ENCODE peak calls at places on chromosomes 7 and 10, in seven cellular contexts. R is SK-N-SH, X is PC-3, F is HCT116, L is MM.1S, S is GM23248, H is OCI-LY7. O is an unnamed sample.

GRCh38 chr10:47099445-47099844 is 188.2 kb downstream of the PTPN20 start:
- DNase-seq in F (no peak), X (no peak), R (no peak), L (no peak), S (no peak), H (no peak), O (no peak)

GRCh38 chr10:114320249-114321116 is 81.4 kb downstream of the VWA2 start:
- DNase-seq in H (no peak), R (no peak), X (peak; percentile 92), L (no peak), F (peak; percentile 100), S (no peak), O (no peak)

GRCh38 chr7:100483101-100483727 is 513 bp upstream of the NYAP1 start:
- DNase-seq in R (peak; percentile 99), H (peak; percentile 83), F (no peak), L (peak; percentile 54), X (peak; percentile 48), S (peak; percentile 70), O (peak; percentile 87)

GRCh38 chr7:115135769-115136410 is 214.0 kb downstream of the MDFIC start:
- DNase-seq in S (no peak), H (no peak), L (peak; percentile 77), F (no peak), R (no peak), X (peak; percentile 80), O (peak; percentile 22)

GRCh38 chr10:93220315-93221170 is 146.8 kb downstream of the CYP26A1 start:
- DNase-seq in H (no peak), X (no peak), S (no peak), L (no peak), F (no peak), R (peak; percentile 19), O (no peak)

GRCh38 chr10:84097787-84098353 is 41.4 kb upstream of the GHITM start:
- DNase-seq in X (peak; percentile 19), H (peak; percentile 10), L (peak; percentile 19), S (peak; percentile 49), F (no peak), R (peak; percentile 18), O (peak; percentile 63)

GRCh38 chr7:1617957-1618356 is 48.1 kb upstream of the PSMG3 start:
- DNase-seq in L (no peak), R (no peak), X (no peak), S (no peak), F (no peak), H (no peak), O (no peak)

GRCh38 chr10:63738410-63738809 is 217.2 kb downstream of the REEP3 start:
- DNase-seq in L (no peak), R (no peak), S (peak; percentile 79), F (peak; percentile 27), H (no peak), X (peak; percentile 42), O (no peak)

GRCh38 chr7:37083311-37084096 is 359.2 kb upstream of the AOAH start:
- DNase-seq in R (no peak), L (no peak), H (no peak), F (no peak), S (peak; percentile 37), X (no peak), O (no peak)

GRCh38 chr10:18157909-18158308 is 17.7 kb downstream of the CACNB2 start:
- DNase-seq in S (peak; percentile 84), L (no peak), F (no peak), R (no peak), X (peak; percentile 50), H (no peak), O (no peak)

GRCh38 chr7:66013938-66014337 is 31.9 kb upstream of the GUSB start:
- DNase-seq in S (peak; percentile 67), H (peak; percentile 27), X (peak; percentile 35), F (peak; percentile 26), R (peak; percentile 49), L (no peak), O (peak; percentile 46)

GRCh38 chr10:24974978-24975377 is 22.6 kb upstream of the PRTFDC1 start:
- DNase-seq in H (no peak), F (no peak), L (no peak), S (peak; percentile 90), X (no peak), R (no peak), O (peak; percentile 13)

GRCh38 chr7:41576176-41576575 is 126.7 kb downstream of the INHBA start:
- DNase-seq in S (peak; percentile 31), X (peak; percentile 56), H (no peak), R (no peak), F (no peak), L (no peak), O (no peak)

GRCh38 chr10:21482821-21483220 is 42.7 kb downstream of the SKIDA1 start:
- DNase-seq in H (no peak), R (no peak), L (no peak), S (no peak), F (no peak), X (no peak), O (no peak)

DNA sequence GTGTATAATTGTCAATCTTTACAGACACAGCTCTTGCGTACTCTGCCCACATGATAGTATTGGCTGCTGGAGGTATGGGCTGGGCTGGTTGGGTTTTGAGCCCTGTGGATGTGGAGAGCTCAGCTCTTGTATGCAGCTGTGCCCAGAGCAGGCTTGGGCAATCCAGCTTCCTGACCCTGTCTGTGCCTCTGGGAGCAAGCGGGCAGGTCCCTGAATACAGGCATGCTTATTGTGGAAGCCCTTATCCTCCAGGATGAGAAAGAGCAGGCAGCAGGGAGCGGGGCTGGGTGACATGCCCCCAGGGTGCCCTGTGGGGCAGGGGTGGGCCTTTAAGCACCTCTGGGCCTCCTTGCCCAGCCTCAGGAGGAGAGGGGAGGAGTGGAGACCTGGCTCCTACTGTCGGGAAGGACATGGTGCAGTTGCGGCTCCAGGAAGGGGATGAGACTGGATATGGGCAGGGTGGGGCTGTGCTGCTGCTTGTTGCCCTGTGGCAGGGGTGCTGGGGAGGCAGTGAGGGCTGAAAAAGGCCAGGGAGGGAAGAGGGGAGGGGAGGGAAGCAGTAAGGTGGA is 32.7 kb upstream of the SH2D4B start:
- DNase-seq in L (no peak), H (no peak), X (no peak), R (no peak), F (no peak), S (no peak), O (no peak)
- H3K4me3 ChIP-seq in L (no peak overlapping the region), H (no peak overlapping the region), X (no peak overlapping the region), R (peak overlapping the region; percentile 27), F (peak overlapping the region; percentile 38), S (no peak overlapping the region), O (no peak overlapping the region)

GRCh38 chr7:125059861-125060456 is 130.3 kb upstream of the POT1 start:
- DNase-seq in S (peak; percentile 43), X (peak; percentile 50), H (peak; percentile 4), R (peak; percentile 12), F (no peak), L (peak; percentile 56), O (no peak)
- TF ChIP-seq EZH2phosphoT487 in S (no peak), X (no peak), H (no peak), R (no peak), F (no peak), L (no peak), O (no peak)

DNA sequence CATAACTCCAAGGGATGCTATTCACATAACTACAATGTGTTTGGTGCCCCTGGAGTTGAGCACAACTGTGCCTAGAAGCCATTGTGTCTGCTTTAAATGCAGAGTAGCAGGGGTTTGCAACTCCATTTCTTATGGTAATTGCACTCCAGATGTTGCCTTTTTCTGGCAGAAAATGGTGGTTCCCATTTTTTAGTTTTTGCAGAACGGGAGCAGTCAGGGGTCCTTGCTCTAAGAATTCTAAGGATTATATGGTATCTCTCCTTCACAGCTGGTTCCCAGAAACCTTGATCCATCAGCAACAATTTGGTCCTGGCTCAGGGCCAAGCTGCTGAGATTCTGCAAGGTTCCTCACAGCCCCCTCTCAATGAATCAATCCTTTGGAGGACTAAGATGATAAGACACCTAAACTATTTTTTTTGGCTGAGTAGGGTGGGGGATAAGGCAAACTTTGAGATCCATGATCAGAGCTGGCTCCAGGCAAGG is 97.4 kb upstream of the CCDC6 start:
- DNase-seq in L (no peak), R (no peak), H (no peak), S (no peak), F (no peak), X (no peak), O (peak; percentile 46)
- H3K27ac ChIP-seq in L (no peak overlapping the region), R (no peak overlapping the region), H (no peak overlapping the region), S (no peak overlapping the region), F (no peak overlapping the region), X (no peak overlapping the region), O (no peak overlapping the region)

GRCh38 chr7:157668221-157668883 is 331.5 kb downstream of the DNAJB6 start:
- DNase-seq in L (no peak), H (peak; percentile 68), F (no peak), R (peak; percentile 75), X (no peak), S (no peak), O (no peak)
- H3K4me3 ChIP-seq in L (no peak overlapping the region), H (no peak overlapping the region), F (no peak overlapping the region), R (no peak overlapping the region), X (no peak overlapping the region), S (no peak overlapping the region), O (no peak overlapping the region)

GRCh38 chr7:150926066-150926465 is 52.1 kb downstream of the KCNH2 start:
- DNase-seq in S (no peak), H (no peak), X (no peak), F (no peak), R (no peak), L (no peak), O (no peak)

GRCh38 chr7:150927157-150927953 is 50.8 kb downstream of the KCNH2 start:
- DNase-seq in H (no peak), L (no peak), F (no peak), S (no peak), R (no peak), X (no peak), O (no peak)

GRCh38 chr7:150931199-150931869 is 46.8 kb downstream of the KCNH2 start:
- DNase-seq in X (no peak), L (no peak), H (no peak), R (peak; percentile 83), S (no peak), F (no peak), O (no peak)

GRCh38 chr7:150924256-150924851 is 53.8 kb downstream of the KCNH2 start:
- DNase-seq in H (no peak), L (no peak), R (no peak), F (no peak), X (no peak), S (no peak), O (no peak)

DNA sequence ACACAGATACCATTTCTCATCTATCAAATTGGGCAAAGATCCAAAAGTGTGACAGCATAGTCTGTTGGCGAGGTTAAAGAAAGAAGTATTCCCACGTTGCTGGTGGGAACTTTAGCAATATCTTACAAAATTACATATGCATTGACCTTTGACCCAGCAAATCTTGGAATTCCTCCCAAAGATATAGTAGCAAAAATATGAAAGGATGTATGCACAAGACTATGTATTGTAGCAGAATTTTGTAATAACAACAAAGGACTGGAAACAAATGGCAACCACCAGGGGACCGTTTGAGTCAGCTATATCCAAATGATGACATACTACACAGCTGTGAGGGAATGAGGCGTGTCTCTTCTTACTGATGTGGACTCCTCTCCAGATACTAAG is 50.2 kb downstream of the KCNH2 start:
- DNase-seq in F (peak; percentile 16), H (no peak), R (no peak), S (peak; percentile 50), X (peak; percentile 19), L (no peak), O (no peak)
- TF ChIP-seq EZH2phosphoT487 in F (no peak), H (no peak), R (no peak), S (no peak), X (no peak), L (no peak), O (no peak)

DNA sequence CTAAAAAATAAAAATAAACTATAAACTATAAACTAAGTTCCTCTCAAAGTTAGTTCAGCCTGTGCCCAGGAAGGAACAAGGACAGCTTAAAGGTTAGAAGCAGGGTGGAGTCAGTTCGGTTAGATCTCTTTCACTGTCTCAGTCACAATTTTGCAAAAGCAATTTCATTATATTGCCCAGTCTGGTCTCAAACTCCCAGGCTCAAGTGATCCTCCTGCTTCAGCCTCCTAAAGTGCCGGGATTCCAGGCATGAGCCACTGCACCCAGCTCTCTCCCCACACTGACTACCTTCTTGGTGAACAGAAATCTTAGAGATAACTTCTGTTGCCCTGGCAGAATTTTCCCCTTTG is 146.3 kb upstream of the TRIM24 start:
- DNase-seq in L (no peak), S (no peak), F (no peak), H (no peak), X (no peak), R (no peak), O (no peak)
- H3K27ac ChIP-seq in L (no peak overlapping the region), S (no peak overlapping the region), F (no peak overlapping the region), H (no peak overlapping the region), X (no peak overlapping the region), R (no peak overlapping the region), O (no peak overlapping the region)

O was measured in neural progenitor cell.